ENCODE peak calls at places on chromosomes 7 and 10, in five cellular contexts. One of them, this sample, is unnamed.

GRCh38 chr10:88879754-88880286 is at the start of gene STAMBPL1:
- DNase-seq in CD8-positive, alpha-beta memory T cell: peak
- DNase-seq in lower lobe of right lung: no peak
- DNase-seq in H9: no peak
- DNase-seq in neuronal stem cell: no peak
- DNase-seq in this sample: no peak

GRCh38 chr10:78139336-78139735 is 105.7 kb downstream of the RPS24 start:
- DNase-seq in CD8-positive, alpha-beta memory T cell: no peak
- DNase-seq in lower lobe of right lung: no peak
- DNase-seq in H9: peak
- DNase-seq in neuronal stem cell: no peak
- DNase-seq in this sample: no peak

GRCh38 chr7:86961686-86962085 is 97.8 kb downstream of the ELAPOR2 start:
- DNase-seq in CD8-positive, alpha-beta memory T cell: no peak
- DNase-seq in lower lobe of right lung: no peak
- DNase-seq in H9: no peak
- DNase-seq in neuronal stem cell: no peak
- DNase-seq in this sample: no peak

GRCh38 chr7:23712368-23713284 is 2.6 kb downstream of the STK31 start:
- DNase-seq in CD8-positive, alpha-beta memory T cell: no peak
- DNase-seq in lower lobe of right lung: no peak
- DNase-seq in H9: no peak
- DNase-seq in neuronal stem cell: peak
- DNase-seq in this sample: no peak

GRCh38 chr7:53993205-53993604 is 549.0 kb upstream of the VSTM2A start:
- DNase-seq in CD8-positive, alpha-beta memory T cell: no peak
- DNase-seq in lower lobe of right lung: no peak
- DNase-seq in H9: no peak
- DNase-seq in neuronal stem cell: no peak
- DNase-seq in this sample: no peak

GRCh38 chr7:74476546-74477095 is 22.9 kb downstream of the GTF2IRD1 start:
- DNase-seq in CD8-positive, alpha-beta memory T cell: no peak
- DNase-seq in lower lobe of right lung: no peak
- DNase-seq in H9: no peak
- DNase-seq in neuronal stem cell: no peak
- DNase-seq in this sample: no peak

GRCh38 chr7:55086413-55087201 is 67.8 kb downstream of the EGFR start:
- DNase-seq in CD8-positive, alpha-beta memory T cell: no peak
- DNase-seq in lower lobe of right lung: no peak
- DNase-seq in H9: no peak
- DNase-seq in neuronal stem cell: no peak
- DNase-seq in this sample: no peak

GRCh38 chr10:101236376-101237079 is 7.3 kb upstream of the LBX1 start:
- DNase-seq in CD8-positive, alpha-beta memory T cell: no peak
- DNase-seq in lower lobe of right lung: no peak
- DNase-seq in H9: peak
- DNase-seq in neuronal stem cell: no peak
- DNase-seq in this sample: no peak

GRCh38 chr7:44470080-44470479 is 20.4 kb downstream of the NUDCD3 start:
- DNase-seq in CD8-positive, alpha-beta memory T cell: no peak
- DNase-seq in lower lobe of right lung: no peak
- DNase-seq in H9: no peak
- DNase-seq in neuronal stem cell: no peak
- DNase-seq in this sample: no peak

GRCh38 chr10:118307237-118307636 is 34.9 kb downstream of the FAM204A start:
- DNase-seq in CD8-positive, alpha-beta memory T cell: no peak
- DNase-seq in lower lobe of right lung: no peak
- DNase-seq in H9: no peak
- DNase-seq in neuronal stem cell: no peak
- DNase-seq in this sample: no peak

GRCh38 chr10:54133201-54133600 is 667.8 kb downstream of the PCDH15 start:
- DNase-seq in CD8-positive, alpha-beta memory T cell: no peak
- DNase-seq in lower lobe of right lung: no peak
- DNase-seq in H9: no peak
- DNase-seq in neuronal stem cell: no peak
- DNase-seq in this sample: no peak

GRCh38 chr10:114542373-114542772 is 115.7 kb downstream of the ABLIM1 start:
- DNase-seq in CD8-positive, alpha-beta memory T cell: no peak
- DNase-seq in lower lobe of right lung: no peak
- DNase-seq in H9: no peak
- DNase-seq in neuronal stem cell: no peak
- DNase-seq in this sample: no peak

GRCh38 chr10:93756128-93756517 is 1.6 kb upstream of the LGI1 start:
- DNase-seq in CD8-positive, alpha-beta memory T cell: no peak
- DNase-seq in lower lobe of right lung: no peak
- DNase-seq in H9: no peak
- DNase-seq in neuronal stem cell: no peak
- DNase-seq in this sample: no peak
- H3K27ac ChIP-seq in CD8-positive, alpha-beta memory T cell: no peak
- H3K27ac ChIP-seq in lower lobe of right lung: no peak
- H3K27ac ChIP-seq in H9: no peak
- H3K27ac ChIP-seq in neuronal stem cell: no peak
- H3K27ac ChIP-seq in this sample: no peak

GRCh38 chr7:25396661-25397060 is 168.4 kb upstream of the NPVF start:
- DNase-seq in CD8-positive, alpha-beta memory T cell: no peak
- DNase-seq in lower lobe of right lung: no peak
- DNase-seq in H9: no peak
- DNase-seq in neuronal stem cell: no peak
- DNase-seq in this sample: no peak
- H3K27ac ChIP-seq in CD8-positive, alpha-beta memory T cell: no peak
- H3K27ac ChIP-seq in lower lobe of right lung: no peak
- H3K27ac ChIP-seq in H9: no peak
- H3K27ac ChIP-seq in neuronal stem cell: no peak
- H3K27ac ChIP-seq in this sample: no peak

DNA sequence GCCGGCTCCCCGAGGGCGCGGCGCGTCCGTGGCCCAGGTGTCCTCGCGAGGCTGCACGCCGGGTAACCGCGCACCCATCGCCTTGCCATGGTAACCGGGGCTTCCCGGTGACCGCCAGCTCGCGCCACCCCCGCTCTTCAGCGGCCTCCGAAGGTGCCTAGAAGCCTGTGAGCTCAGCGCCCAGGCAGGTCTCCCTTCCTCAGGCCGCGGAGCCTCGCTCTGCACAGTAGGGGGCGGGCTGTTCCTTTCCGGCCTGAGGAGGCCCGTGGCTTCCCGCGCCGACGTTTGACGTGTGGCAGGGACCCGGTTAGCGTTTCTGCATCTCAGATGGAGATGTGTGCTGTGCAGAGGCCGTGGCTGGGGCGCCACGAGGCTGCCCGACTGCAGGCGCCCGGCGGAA is 117.1 kb downstream of the DYNC2I1 start:
- DNase-seq in CD8-positive, alpha-beta memory T cell: peak
- DNase-seq in lower lobe of right lung: no peak
- DNase-seq in H9: peak
- DNase-seq in neuronal stem cell: no peak
- DNase-seq in this sample: no peak
- H3K27ac ChIP-seq in CD8-positive, alpha-beta memory T cell: no peak
- H3K27ac ChIP-seq in lower lobe of right lung: no peak
- H3K27ac ChIP-seq in H9: no peak
- H3K27ac ChIP-seq in neuronal stem cell: no peak
- H3K27ac ChIP-seq in this sample: no peak

GRCh38 chr10:104059364-104059763 is 26.3 kb downstream of the COL17A1 start:
- DNase-seq in CD8-positive, alpha-beta memory T cell: no peak
- DNase-seq in lower lobe of right lung: no peak
- DNase-seq in H9: peak
- DNase-seq in neuronal stem cell: no peak
- DNase-seq in this sample: no peak
- H3K27ac ChIP-seq in CD8-positive, alpha-beta memory T cell: no peak
- H3K27ac ChIP-seq in lower lobe of right lung: no peak
- H3K27ac ChIP-seq in H9: no peak
- H3K27ac ChIP-seq in neuronal stem cell: no peak
- H3K27ac ChIP-seq in this sample: no peak

DNA sequence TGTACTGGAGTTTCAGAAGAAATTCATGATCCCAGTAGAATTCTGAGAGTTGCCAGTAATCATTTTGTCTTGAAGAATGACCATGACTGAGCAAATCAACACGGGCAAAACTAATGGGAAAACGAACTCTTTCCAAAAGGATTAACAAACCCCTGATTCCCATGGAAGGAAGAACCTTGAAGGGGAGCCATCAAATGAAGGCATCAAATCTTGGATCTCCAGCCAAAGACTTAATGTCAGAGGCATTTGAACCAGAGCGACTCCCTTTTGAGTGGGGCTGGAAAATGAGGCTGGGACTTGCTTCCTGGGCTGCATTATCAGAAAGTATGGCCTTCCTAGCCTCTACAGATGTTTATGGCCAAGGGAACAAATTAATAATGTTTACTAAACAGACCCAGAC is 364.4 kb upstream of the PRKCQ start:
- DNase-seq in CD8-positive, alpha-beta memory T cell: no peak
- DNase-seq in lower lobe of right lung: no peak
- DNase-seq in H9: no peak
- DNase-seq in neuronal stem cell: no peak
- DNase-seq in this sample: no peak
- H3K27ac ChIP-seq in CD8-positive, alpha-beta memory T cell: no peak
- H3K27ac ChIP-seq in lower lobe of right lung: no peak
- H3K27ac ChIP-seq in H9: no peak
- H3K27ac ChIP-seq in neuronal stem cell: no peak
- H3K27ac ChIP-seq in this sample: no peak

DNA sequence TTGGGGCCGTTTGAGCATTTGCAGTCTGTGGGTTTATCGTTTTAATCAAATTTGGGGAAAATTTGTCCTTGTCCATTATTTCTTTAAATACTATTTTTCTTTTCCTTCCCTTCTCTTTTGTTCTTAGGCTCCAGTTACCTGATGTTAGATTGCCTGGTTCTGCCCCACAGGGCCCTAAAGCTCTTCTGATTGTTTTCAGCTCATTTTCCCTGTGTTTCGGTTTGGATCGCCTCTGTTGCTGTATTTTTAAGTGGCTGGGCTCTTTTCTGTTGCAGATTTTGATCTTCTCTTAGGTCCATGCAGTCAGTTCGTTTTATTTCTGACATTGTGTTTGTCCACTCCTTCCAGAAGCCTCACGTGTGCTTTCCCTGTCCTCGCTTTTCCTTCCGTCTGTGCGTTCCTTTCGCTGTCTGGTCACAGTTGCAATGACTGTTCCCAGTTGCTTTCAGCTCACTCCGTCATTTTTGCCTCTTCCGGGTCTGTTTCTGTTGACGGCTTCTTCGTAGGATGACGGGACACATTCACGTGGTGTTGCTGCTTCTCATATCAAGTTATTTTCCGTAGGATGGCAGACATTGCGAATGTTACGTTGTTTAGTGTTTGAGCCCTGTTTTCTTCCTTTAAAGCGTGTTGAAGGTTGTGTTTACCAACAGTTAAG is 111.4 kb downstream of the INPP5A start:
- DNase-seq in CD8-positive, alpha-beta memory T cell: no peak
- DNase-seq in lower lobe of right lung: peak
- DNase-seq in H9: no peak
- DNase-seq in neuronal stem cell: no peak
- DNase-seq in this sample: no peak
- H3K27ac ChIP-seq in CD8-positive, alpha-beta memory T cell: no peak
- H3K27ac ChIP-seq in lower lobe of right lung: no peak
- H3K27ac ChIP-seq in H9: no peak
- H3K27ac ChIP-seq in neuronal stem cell: no peak
- H3K27ac ChIP-seq in this sample: no peak

GRCh38 chr10:75399461-75400162 is 2.0 kb downstream of the ZNF503 start:
- DNase-seq in CD8-positive, alpha-beta memory T cell: no peak
- DNase-seq in lower lobe of right lung: peak
- DNase-seq in H9: peak
- DNase-seq in neuronal stem cell: peak
- DNase-seq in this sample: no peak
- H3K27ac ChIP-seq in CD8-positive, alpha-beta memory T cell: no peak
- H3K27ac ChIP-seq in lower lobe of right lung: peak
- H3K27ac ChIP-seq in H9: no peak
- H3K27ac ChIP-seq in neuronal stem cell: no peak
- H3K27ac ChIP-seq in this sample: peak